ENCODE peak calls at places on chromosomes 11 and 22, in eight cellular contexts. K, R, E, Q, I, P, N and G are unnamed samples.

GRCh38 chr22:29003975-29004646 is 57.5 kb downstream of the C22orf31 start:
- DNase-seq in K (peak; percentile 17), R (no peak), E (no peak), Q (no peak), I (no peak), P (no peak), N (peak; percentile 26), G (no peak)

GRCh38 chr11:59285716-59286260 is 72.9 kb upstream of the OR5AN1 start:
- DNase-seq in K (no peak), R (no peak), E (no peak), Q (no peak), I (no peak), P (no peak), N (no peak), G (no peak)

GRCh38 chr22:25039754-25040153 is 87.2 kb downstream of the KIAA1671 start:
- DNase-seq in K (no peak), R (no peak), E (no peak), Q (no peak), I (no peak), P (no peak), N (no peak), G (peak; percentile 57)

GRCh38 chr11:96328395-96329010 is 14.5 kb downstream of the MAML2 start:
- DNase-seq in K (no peak), R (no peak), E (no peak), Q (no peak), I (peak; percentile 34), P (peak; percentile 59), N (peak; percentile 75), G (no peak)

GRCh38 chr11:76892305-76892704 is 31.6 kb downstream of the ACER3 start:
- DNase-seq in K (no peak), R (no peak), E (no peak), Q (no peak), I (no peak), P (no peak), N (no peak), G (peak; percentile 17)

GRCh38 chr22:50737728-50738648 is at the start of gene ACR:
- DNase-seq in K (no peak), R (no peak), E (peak; percentile 46), Q (no peak), I (no peak), P (no peak), N (no peak), G (no peak)

GRCh38 chr11:18393581-18394299 is 623 bp upstream of the LDHA start:
- DNase-seq in K (no peak), R (no peak), E (no peak), Q (no peak), I (no peak), P (no peak), N (no peak), G (no peak)

GRCh38 chr11:25766332-25767015 is 565.5 kb upstream of the ANO3 start:
- DNase-seq in K (no peak), R (no peak), E (no peak), Q (no peak), I (no peak), P (no peak), N (no peak), G (peak; percentile 8)

GRCh38 chr11:123461164-123461563 is 31.1 kb downstream of the GRAMD1B start:
- DNase-seq in K (no peak), R (no peak), E (no peak), Q (no peak), I (no peak), P (no peak), N (no peak), G (peak; percentile 41)

GRCh38 chr11:74725701-74726100 is 5.5 kb downstream of the CHRDL2 start:
- DNase-seq in K (no peak), R (no peak), E (no peak), Q (no peak), I (no peak), P (peak; percentile 92), N (no peak), G (no peak)

GRCh38 chr22:44640618-44641155 is 61.3 kb upstream of the PRR5 start:
- DNase-seq in K (no peak), R (no peak), E (peak; percentile 59), Q (no peak), I (no peak), P (no peak), N (no peak), G (no peak)

GRCh38 chr22:49011769-49012598 is 815.7 kb downstream of the BRD1 start:
- DNase-seq in K (no peak), R (no peak), E (peak; percentile 69), Q (no peak), I (no peak), P (no peak), N (no peak), G (no peak)

GRCh38 chr11:68338041-68338800 is 25.8 kb downstream of the LRP5 start:
- DNase-seq in K (no peak), R (no peak), E (no peak), Q (peak; percentile 44), I (peak; percentile 37), P (peak; percentile 72), N (peak; percentile 71), G (no peak)

GRCh38 chr11:27807594-27807993 is 107.3 kb upstream of the BDNF start:
- DNase-seq in K (no peak), R (no peak), E (no peak), Q (peak; percentile 17), I (peak; percentile 6), P (peak; percentile 82), N (no peak), G (no peak)

GRCh38 chr11:114061053-114062049 is 1.8 kb downstream of the ZBTB16 start:
- DNase-seq in K (peak; percentile 18), R (peak; percentile 39), E (no peak), Q (no peak), I (peak; percentile 71), P (no peak), N (no peak), G (no peak)

GRCh38 chr11:926341-926916 is 759 bp downstream of the AP2A2 start:
- DNase-seq in K (no peak), R (peak; percentile 77), E (no peak), Q (peak; percentile 65), I (peak; percentile 69), P (peak; percentile 69), N (peak; percentile 66), G (peak; percentile 65)

GRCh38 chr11:119155733-119156492 is 7.1 kb downstream of the ABCG4 start:
- DNase-seq in K (no peak), R (no peak), E (no peak), Q (no peak), I (no peak), P (no peak), N (no peak), G (peak; percentile 36)

GRCh38 chr22:27283714-27284113 is 517.8 kb downstream of the MN1 start:
- DNase-seq in K (no peak), R (no peak), E (no peak), Q (no peak), I (no peak), P (peak; percentile 1), N (no peak), G (peak; percentile 16)

GRCh38 chr11:68403831-68404230 is 56.7 kb upstream of the PPP6R3 start:
- DNase-seq in K (no peak), R (no peak), E (no peak), Q (no peak), I (no peak), P (no peak), N (no peak), G (no peak)

GRCh38 chr11:44751066-44751465 is 24.3 kb downstream of the TSPAN18 start:
- DNase-seq in K (no peak), R (no peak), E (no peak), Q (no peak), I (no peak), P (no peak), N (no peak), G (no peak)

GRCh38 chr11:4539603-4540219 is 5.3 kb upstream of the OR52M1 start:
- DNase-seq in K (peak; percentile 53), R (peak; percentile 48), E (no peak), Q (peak; percentile 49), I (peak; percentile 47), P (peak; percentile 29), N (peak; percentile 14), G (peak; percentile 11)

GRCh38 chr11:45436118-45436517 is 150.0 kb upstream of the SYT13 start:
- DNase-seq in K (no peak), R (no peak), E (no peak), Q (no peak), I (no peak), P (no peak), N (no peak), G (no peak)

GRCh38 chr22:20205464-20205963 is 54.7 kb upstream of the CCDC188 start:
- DNase-seq in K (no peak), R (no peak), E (no peak), Q (no peak), I (no peak), P (no peak), N (no peak), G (no peak)
- H3K4me3 ChIP-seq in K (no peak overlapping the region), R (peak overlapping the region; percentile 4), E (peak overlapping the region; percentile 56), Q (no peak overlapping the region), I (no peak overlapping the region), P (no peak overlapping the region), N (no peak overlapping the region), G (no peak overlapping the region)

GRCh38 chr22:46039531-46039930 is 62.6 kb upstream of the WNT7B start:
- DNase-seq in K (no peak), R (no peak), E (no peak), Q (no peak), I (no peak), P (no peak), N (no peak), G (no peak)
- H3K4me3 ChIP-seq in K (no peak overlapping the region), R (no peak overlapping the region), E (no peak overlapping the region), Q (no peak overlapping the region), I (no peak overlapping the region), P (no peak overlapping the region), N (no peak overlapping the region), G (no peak overlapping the region)

DNA sequence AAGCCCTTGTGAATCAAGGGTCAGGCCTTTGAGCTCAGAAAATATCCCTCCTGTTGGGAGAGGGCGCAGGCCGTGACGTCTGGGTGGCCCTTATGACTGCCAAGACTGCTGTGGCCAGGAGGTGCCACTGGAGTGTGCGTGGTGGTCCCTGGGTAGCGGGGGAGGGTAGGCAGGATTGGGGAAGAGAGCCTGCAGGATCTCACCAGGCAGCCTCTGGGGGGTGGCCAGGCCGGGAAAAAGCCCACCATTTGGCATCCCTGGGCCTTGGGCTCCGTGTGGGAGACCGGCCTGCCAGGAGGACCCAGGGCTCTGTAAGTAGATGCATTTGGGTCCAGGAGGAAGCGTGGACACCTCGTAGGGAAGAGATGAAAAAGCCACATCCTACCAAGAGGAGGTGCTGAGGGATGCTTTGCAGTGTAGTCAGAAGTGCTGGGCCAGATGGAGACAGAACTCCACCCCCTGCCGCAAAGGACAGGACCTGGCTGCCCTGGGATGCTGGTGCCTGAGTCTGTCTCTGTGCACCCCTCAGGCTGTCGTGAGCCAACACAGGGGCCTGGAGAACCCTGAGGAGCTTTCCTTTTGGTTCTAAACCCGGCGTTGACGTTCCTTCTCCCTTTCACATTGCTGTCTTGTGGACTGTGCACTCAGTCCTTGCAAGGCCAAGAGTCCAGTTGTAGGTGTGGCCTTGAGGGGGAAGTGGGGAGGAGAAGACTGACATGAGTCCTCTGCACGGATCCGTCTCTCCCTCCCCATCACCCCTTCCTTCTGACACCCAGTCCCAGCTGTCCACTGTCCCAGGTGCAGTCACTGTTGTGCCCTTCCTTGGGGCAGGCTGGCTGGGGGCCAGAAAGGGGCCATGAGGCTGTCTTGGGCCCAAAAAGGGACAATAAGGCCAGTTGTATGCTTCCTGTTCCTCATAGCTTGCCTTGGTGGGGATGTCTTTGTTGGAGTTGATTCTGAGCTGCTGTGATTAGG is 12.7 kb upstream of the MIEF1 start:
- DNase-seq in K (no peak), R (peak; percentile 83), E (peak; percentile 60), Q (no peak), I (no peak), P (no peak), N (no peak), G (no peak)
- H3K4me3 ChIP-seq in K (no peak overlapping the region), R (no peak overlapping the region), E (peak overlapping the region; percentile 11), Q (no peak overlapping the region), I (no peak overlapping the region), P (no peak overlapping the region), N (no peak overlapping the region), G (no peak overlapping the region)

GRCh38 chr11:8867035-8867434 is 44.0 kb upstream of the AKIP1 start:
- DNase-seq in K (no peak), R (peak; percentile 55), E (no peak), Q (peak; percentile 19), I (peak; percentile 25), P (peak; percentile 16), N (peak; percentile 21), G (peak; percentile 20)
- H3K4me3 ChIP-seq in K (no peak overlapping the region), R (no peak overlapping the region), E (no peak overlapping the region), Q (no peak overlapping the region), I (no peak overlapping the region), P (no peak overlapping the region), N (no peak overlapping the region), G (no peak overlapping the region)